ENCODE peak calls at places on chromosomes 12 and 14, in ten cellular contexts. Q, Y, X, G, E, P, C, R, L and Z are unnamed samples.

GRCh38 chr12:123533672-123534643 is at the start of gene RILPL1:
- DNase-seq in Q (peak), Y (no peak), X (peak), G (peak), E (peak), P (no peak), C (peak), R (peak), L (no peak), Z (no peak)

GRCh38 chr12:25013061-25013460 is 64.2 kb upstream of the BCAT1 start:
- DNase-seq in Q (no peak), Y (no peak), X (no peak), G (no peak), E (no peak), P (no peak), C (no peak), R (no peak), L (no peak), Z (no peak)

GRCh38 chr12:2393016-2393415 is 340.2 kb downstream of the CACNA1C start:
- DNase-seq in Q (no peak), Y (no peak), X (no peak), G (no peak), E (no peak), P (no peak), C (no peak), R (no peak), L (no peak), Z (no peak)

GRCh38 chr12:29943683-29944082 is 159.9 kb upstream of the TMTC1 start:
- DNase-seq in Q (no peak), Y (no peak), X (no peak), G (no peak), E (no peak), P (no peak), C (no peak), R (no peak), L (no peak), Z (no peak)

GRCh38 chr12:68222336-68222735 is 3.3 kb downstream of the IL26 start:
- DNase-seq in Q (no peak), Y (no peak), X (no peak), G (peak), E (no peak), P (no peak), C (no peak), R (no peak), L (no peak), Z (peak)

GRCh38 chr12:58174316-58174715 is 232.9 kb downstream of the ATP23 start:
- DNase-seq in Q (no peak), Y (no peak), X (no peak), G (no peak), E (no peak), P (no peak), C (no peak), R (no peak), L (peak), Z (no peak)

GRCh38 chr14:104979758-104980591 is 1.8 kb upstream of the AHNAK2 start:
- DNase-seq in Q (no peak), Y (no peak), X (no peak), G (no peak), E (no peak), P (no peak), C (no peak), R (no peak), L (peak), Z (no peak)

GRCh38 chr12:123264642-123265041 is 7.0 kb downstream of the CDK2AP1 start:
- DNase-seq in Q (peak), Y (peak), X (peak), G (no peak), E (no peak), P (no peak), C (no peak), R (no peak), L (no peak), Z (no peak)

GRCh38 chr14:37587438-37587837 is 7.6 kb downstream of the FOXA1 start:
- DNase-seq in Q (no peak), Y (no peak), X (no peak), G (no peak), E (no peak), P (no peak), C (no peak), R (no peak), L (no peak), Z (no peak)

GRCh38 chr12:50597200-50598195 is 92.7 kb downstream of the DIP2B start:
- DNase-seq in Q (peak), Y (peak), X (no peak), G (no peak), E (peak), P (peak), C (peak), R (peak), L (no peak), Z (no peak)

GRCh38 chr14:29444805-29445204 is 482.8 kb downstream of the PRKD1 start:
- DNase-seq in Q (no peak), Y (no peak), X (no peak), G (no peak), E (no peak), P (no peak), C (no peak), R (no peak), L (no peak), Z (no peak)

GRCh38 chr14:99118046-99118721 is 153.8 kb downstream of the BCL11B start:
- DNase-seq in Q (no peak), Y (no peak), X (peak), G (no peak), E (no peak), P (no peak), C (peak), R (no peak), L (no peak), Z (no peak)

GRCh38 chr14:64095620-64096019 is 198.6 kb downstream of the ESR2 start:
- DNase-seq in Q (no peak), Y (no peak), X (no peak), G (no peak), E (peak), P (peak), C (peak), R (no peak), L (no peak), Z (no peak)

GRCh38 chr12:11882301-11883019 is 188.3 kb upstream of the BCL2L14 start:
- DNase-seq in Q (no peak), Y (no peak), X (no peak), G (no peak), E (no peak), P (no peak), C (no peak), R (no peak), L (no peak), Z (no peak)

GRCh38 chr14:88631091-88631490 is 68.3 kb downstream of the ZC3H14 start:
- DNase-seq in Q (no peak), Y (no peak), X (no peak), G (no peak), E (no peak), P (no peak), C (no peak), R (no peak), L (no peak), Z (no peak)

GRCh38 chr12:112900298-112901145 is 6.2 kb upstream of the OAS1 start:
- DNase-seq in Q (peak), Y (peak), X (peak), G (peak), E (no peak), P (no peak), C (peak), R (peak), L (no peak), Z (peak)

GRCh38 chr12:66602483-66603143 is 76.3 kb downstream of the GRIP1 start:
- DNase-seq in Q (no peak), Y (no peak), X (no peak), G (no peak), E (no peak), P (no peak), C (no peak), R (no peak), L (no peak), Z (no peak)

GRCh38 chr12:14948672-14949071 is 10.3 kb upstream of the ERP27 start:
- DNase-seq in Q (no peak), Y (peak), X (peak), G (no peak), E (no peak), P (no peak), C (no peak), R (peak), L (peak), Z (peak)

GRCh38 chr12:76348079-76348901 is at the start of gene BBS10:
- DNase-seq in Q (peak), Y (peak), X (peak), G (peak), E (peak), P (peak), C (peak), R (peak), L (peak), Z (peak)

GRCh38 chr12:468671-469389 is 9.1 kb downstream of the B4GALNT3 start:
- DNase-seq in Q (no peak), Y (no peak), X (no peak), G (no peak), E (no peak), P (no peak), C (no peak), R (no peak), L (no peak), Z (no peak)

GRCh38 chr12:88854260-88854659 is 274.0 kb upstream of the KITLG start:
- DNase-seq in Q (no peak), Y (no peak), X (no peak), G (no peak), E (no peak), P (peak), C (no peak), R (no peak), L (no peak), Z (no peak)

GRCh38 chr14:50488521-50488920 is 43.8 kb downstream of the MAP4K5 start:
- DNase-seq in Q (no peak), Y (no peak), X (no peak), G (no peak), E (no peak), P (no peak), C (no peak), R (no peak), L (no peak), Z (no peak)

GRCh38 chr14:93033983-93034670 is 81.6 kb downstream of the ITPK1 start:
- DNase-seq in Q (no peak), Y (no peak), X (peak), G (no peak), E (peak), P (no peak), C (peak), R (peak), L (no peak), Z (no peak)

GRCh38 chr14:105166571-105167302 is 1.8 kb downstream of the JAG2 start:
- DNase-seq in Q (no peak), Y (no peak), X (no peak), G (no peak), E (no peak), P (no peak), C (no peak), R (no peak), L (no peak), Z (no peak)

GRCh38 chr14:95483843-95484165 is 32.6 kb downstream of the SYNE3 start:
- DNase-seq in Q (no peak), Y (no peak), X (no peak), G (no peak), E (no peak), P (no peak), C (no peak), R (no peak), L (no peak), Z (no peak)

GRCh38 chr14:105155071-105155651 is 13.4 kb downstream of the JAG2 start:
- DNase-seq in Q (no peak), Y (no peak), X (no peak), G (no peak), E (no peak), P (no peak), C (no peak), R (peak), L (no peak), Z (no peak)

GRCh38 chr12:28130234-28130624 is 60.0 kb upstream of the CCDC91 start:
- DNase-seq in Q (no peak), Y (no peak), X (no peak), G (no peak), E (no peak), P (no peak), C (no peak), R (no peak), L (no peak), Z (no peak)

GRCh38 chr12:45122776-45123380 is 72.0 kb upstream of the DBX2 start:
- DNase-seq in Q (peak), Y (no peak), X (peak), G (peak), E (no peak), P (peak), C (no peak), R (no peak), L (peak), Z (peak)

GRCh38 chr14:58724702-58725101 is 86.9 kb downstream of the DACT1 start:
- DNase-seq in Q (no peak), Y (no peak), X (no peak), G (no peak), E (no peak), P (no peak), C (no peak), R (no peak), L (no peak), Z (no peak)

GRCh38 chr12:30169839-30170591 is 386.3 kb upstream of the TMTC1 start:
- DNase-seq in Q (no peak), Y (no peak), X (peak), G (no peak), E (no peak), P (no peak), C (no peak), R (no peak), L (no peak), Z (no peak)

GRCh38 chr14:58301416-58301815 is 3.1 kb downstream of the ARID4A start:
- DNase-seq in Q (no peak), Y (no peak), X (no peak), G (no peak), E (no peak), P (no peak), C (no peak), R (no peak), L (no peak), Z (no peak)

GRCh38 chr14:95769976-95770375 is 56.1 kb upstream of the TCL1A start:
- DNase-seq in Q (no peak), Y (no peak), X (no peak), G (no peak), E (no peak), P (no peak), C (no peak), R (no peak), L (no peak), Z (no peak)

GRCh38 chr12:124484526-124484953 is 82.9 kb downstream of the NCOR2 start:
- DNase-seq in Q (no peak), Y (no peak), X (no peak), G (no peak), E (no peak), P (no peak), C (no peak), R (no peak), L (no peak), Z (no peak)